ENCODE peak calls at places on chromosomes 7 and 10, in ten cellular contexts. T is NT2/D1; R is activated CD4-positive, CD25-positive, alpha-beta regulatory T cell treated with anti-CD3 and anti-CD28 coated beads, Interleukin-2, amount 50 U/mL, for 72 hours; K is nephron progenitor cell; B is frontal cortex; I is ecto neural progenitor cell; H is NCI-H1694; O is NCI-H1092 treated with DMSO at 0.1 percent for 48 hours; S is amniotic stem cell; E is Panc1. M is an unnamed sample.

GRCh38 chr7:27631411-27631810 is 31.3 kb downstream of the HIBADH start:
- DNase-seq in T (no peak), R (no peak), K (no peak), B (no peak), I (no peak), H (no peak), O (no peak), S (no peak), E (no peak), M (no peak)

GRCh38 chr7:27111753-27112277 is 9.3 kb upstream of the HOXA2 start:
- DNase-seq in T (no peak), R (no peak), K (no peak), B (no peak), I (no peak), H (no peak), O (no peak), S (no peak), E (no peak), M (no peak)

GRCh38 chr10:32971536-32972091 is 13.6 kb upstream of the ITGB1 start:
- DNase-seq in T (no peak), R (no peak), K (no peak), B (no peak), I (no peak), H (no peak), O (peak; percentile 38), S (no peak), E (no peak), M (no peak)

GRCh38 chr10:25934673-25935139 is 677 bp downstream of the MYO3A start:
- DNase-seq in T (peak; percentile 16), R (peak; percentile 30), K (peak; percentile 68), B (no peak), I (peak; percentile 69), H (no peak), O (peak; percentile 66), S (no peak), E (no peak), M (peak; percentile 27)

GRCh38 chr10:11602919-11603523 is 8.4 kb downstream of the USP6NL start:
- DNase-seq in T (no peak), R (no peak), K (no peak), B (no peak), I (no peak), H (no peak), O (no peak), S (no peak), E (no peak), M (no peak)

GRCh38 chr7:156185076-156185475 is 372.8 kb upstream of the SHH start:
- DNase-seq in T (no peak), R (no peak), K (no peak), B (no peak), I (no peak), H (no peak), O (no peak), S (no peak), E (no peak), M (no peak)

GRCh38 chr7:47367369-47367768 is 214.5 kb downstream of the TNS3 start:
- DNase-seq in T (no peak), R (no peak), K (no peak), B (no peak), I (no peak), H (no peak), O (no peak), S (no peak), E (no peak), M (no peak)

GRCh38 chr10:32377458-32378370 is 30.8 kb upstream of the EPC1 start:
- DNase-seq in T (no peak), R (no peak), K (peak; percentile 10), B (no peak), I (no peak), H (peak; percentile 58), O (peak; percentile 79), S (peak; percentile 9), E (no peak), M (peak; percentile 10)

GRCh38 chr10:6176691-6177231 is 26.0 kb upstream of the PFKFB3 start:
- DNase-seq in T (no peak), R (no peak), K (no peak), B (no peak), I (no peak), H (no peak), O (no peak), S (no peak), E (no peak), M (no peak)

GRCh38 chr10:103576862-103577261 is 83.4 kb downstream of the NEURL1 start:
- DNase-seq in T (no peak), R (no peak), K (no peak), B (no peak), I (no peak), H (no peak), O (peak; percentile 73), S (no peak), E (no peak), M (no peak)

GRCh38 chr10:131072651-131073468 is 238.7 kb downstream of the TCERG1L start:
- DNase-seq in T (no peak), R (no peak), K (no peak), B (no peak), I (no peak), H (no peak), O (no peak), S (no peak), E (no peak), M (no peak)

GRCh38 chr10:60282771-60283353 is 106.8 kb downstream of the ANK3 start:
- DNase-seq in T (no peak), R (no peak), K (no peak), B (no peak), I (no peak), H (no peak), O (no peak), S (no peak), E (peak; percentile 66), M (no peak)

GRCh38 chr10:34022195-34022594 is 687.7 kb upstream of the NRP1 start:
- DNase-seq in T (no peak), R (no peak), K (no peak), B (no peak), I (no peak), H (no peak), O (no peak), S (no peak), E (no peak), M (no peak)

GRCh38 chr10:27413387-27413786 is 90.7 kb upstream of the RAB18 start:
- DNase-seq in T (no peak), R (no peak), K (no peak), B (no peak), I (no peak), H (no peak), O (no peak), S (no peak), E (no peak), M (no peak)

GRCh38 chr10:116254422-116255152 is 18.4 kb downstream of the GFRA1 start:
- DNase-seq in T (no peak), R (no peak), K (peak; percentile 33), B (no peak), I (no peak), H (no peak), O (no peak), S (no peak), E (no peak), M (no peak)

GRCh38 chr10:4632757-4633156 is 193.2 kb upstream of the AKR1E2 start:
- DNase-seq in T (no peak), R (no peak), K (no peak), B (no peak), I (no peak), H (no peak), O (no peak), S (no peak), E (no peak), M (no peak)